ENCODE peak calls at places on chromosomes 6 and 20, in five cellular contexts. L, H, W, Z and F are unnamed samples. For H3K27me3, the result is how much of the 10 kb centered on the place peaks cover.

GRCh38 chr6:97306946-97307345 is 23.9 kb upstream of the MMS22L start:
- DNase-seq in W (no peak), Z (no peak), L (no peak), H (no peak), F (no peak)

GRCh38 chr6:82750570-82750969 is 315.1 kb downstream of the UBE3D start:
- DNase-seq in W (no peak), Z (no peak), H (no peak), L (no peak), F (no peak)

GRCh38 chr6:4714961-4715501 is 61.2 kb upstream of the CDYL start:
- DNase-seq in L (no peak), W (no peak), Z (peak), H (no peak), F (no peak)

GRCh38 chr20:36754656-36755222 is 8.8 kb upstream of the NDRG3 start:
- DNase-seq in L (peak), H (peak), Z (peak), W (peak), F (no peak)

GRCh38 chr20:19756756-19757486 is 1.1 kb upstream of the RIN2 start:
- DNase-seq in Z (no peak), W (no peak), L (no peak), H (no peak), F (peak)

GRCh38 chr6:159973951-159974350 is 5.1 kb downstream of the IGF2R start:
- DNase-seq in H (peak), W (no peak), Z (peak), L (no peak), F (no peak)

GRCh38 chr20:34537651-34538050 is 20.9 kb upstream of the MAP1LC3A start:
- DNase-seq in W (no peak), H (no peak), L (no peak), Z (no peak), F (no peak)

GRCh38 chr20:8640461-8640860 is 428.4 kb upstream of the PLCB4 start:
- DNase-seq in L (no peak), W (no peak), H (no peak), Z (no peak), F (no peak)

GRCh38 chr6:50837589-50838445 is 19.1 kb downstream of the TFAP2B start:
- DNase-seq in Z (no peak), L (no peak), H (no peak), W (no peak), F (no peak)
- H3K27me3 ChIP-seq in Z (under half), L (half or more), H (half or more), W (half or more), F (under half)

GRCh38 chr20:62850333-62850974 is 11.2 kb downstream of the TCFL5 start:
- DNase-seq in L (peak), Z (no peak), W (peak), H (no peak), F (no peak)
- TF ChIP-seq CTCF in L (peak), Z (no peak), W (peak), H (no peak), F (no peak)

DNA sequence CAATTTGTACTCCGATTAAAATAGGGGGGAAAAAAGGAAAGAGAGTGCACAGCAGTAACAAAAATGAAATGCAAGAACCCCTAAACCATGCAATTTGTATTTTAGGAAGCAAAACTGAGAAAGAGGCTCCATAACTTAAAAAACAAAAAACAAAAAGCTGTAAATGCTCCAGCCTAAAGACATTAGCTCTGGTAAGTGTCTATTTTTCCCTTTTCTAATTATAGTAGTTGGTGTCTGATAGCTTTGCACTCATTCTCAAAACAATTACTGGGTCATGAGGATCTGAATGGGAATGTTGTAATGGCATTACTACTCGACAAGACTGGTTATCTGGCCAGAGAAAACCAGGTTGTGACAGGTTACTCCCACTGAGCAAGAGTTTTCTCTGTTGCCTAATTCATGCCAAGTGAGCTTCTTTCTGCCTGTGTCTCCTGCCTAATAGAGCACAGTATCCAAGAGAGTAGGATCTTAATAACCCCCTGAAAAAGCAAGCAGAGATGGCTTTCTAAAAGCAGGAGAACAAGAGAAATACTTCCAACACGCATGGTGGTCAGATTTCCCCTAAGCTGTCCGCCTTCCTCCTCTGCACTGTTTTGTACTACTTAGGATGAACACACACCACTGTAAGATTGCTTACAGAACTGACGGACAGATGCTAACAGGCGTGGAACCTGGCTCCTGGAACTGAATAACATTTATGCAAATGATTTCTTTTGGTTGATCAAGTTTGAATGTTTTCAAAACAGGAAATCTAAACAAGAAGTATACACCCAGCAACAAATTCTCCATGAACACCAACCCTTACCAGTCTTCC is 86.4 kb downstream of the FKBP5 start:
- DNase-seq in W (no peak), L (no peak), Z (peak), H (peak), F (no peak)
- H3K4me3 ChIP-seq in W (no peak), L (no peak), Z (no peak), H (peak), F (no peak)

GRCh38 chr6:125357515-125358256 is 55.9 kb upstream of the HDDC2 start:
- DNase-seq in L (no peak), W (peak), H (peak), Z (no peak), F (no peak)
- H3K27me3 ChIP-seq in L (under half), W (under half), H (under half), Z (under half), F (under half)

GRCh38 chr6:158958504-158959386 is 41.3 kb downstream of the RSPH3 start:
- DNase-seq in Z (peak), H (no peak), W (no peak), L (no peak), F (no peak)
- TF ChIP-seq CTCF in Z (peak), H (no peak), W (peak), L (peak), F (peak)